ENCODE peak calls at places on chromosomes 7 and 10, in four cellular contexts. T, W, S and V are unnamed samples.

GRCh38 chr10:29957887-29958330 is 101.5 kb downstream of the JCAD start:
- DNase-seq in T (no peak), W (no peak), S (peak), V (no peak)

GRCh38 chr10:93995598-93996271 is 2.0 kb downstream of the PLCE1 start:
- DNase-seq in T (peak), W (no peak), S (no peak), V (no peak)

GRCh38 chr7:27102578-27103442 is at the start of gene HOXA2:
- DNase-seq in T (peak), W (no peak), S (no peak), V (no peak)

GRCh38 chr7:16071246-16071857 is 350.0 kb downstream of the CRPPA start:
- DNase-seq in T (peak), W (no peak), S (no peak), V (peak)

GRCh38 chr10:125204400-125204799 is 44.0 kb upstream of the CTBP2 start:
- DNase-seq in T (no peak), W (no peak), S (no peak), V (no peak)

GRCh38 chr7:5443678-5444077 is 20.0 kb upstream of the TNRC18 start:
- DNase-seq in T (no peak), W (no peak), S (no peak), V (no peak)

GRCh38 chr10:125235093-125236069 is 75.0 kb upstream of the CTBP2 start:
- DNase-seq in T (no peak), W (no peak), S (no peak), V (no peak)

GRCh38 chr10:100912013-100912608 is 652 bp upstream of the SLF2 start:
- DNase-seq in T (peak), W (no peak), S (no peak), V (no peak)

GRCh38 chr10:69498711-69499471 is 47.6 kb downstream of the TSPAN15 start:
- DNase-seq in T (no peak), W (no peak), S (no peak), V (peak)

GRCh38 chr7:100213672-100214071 is 6.1 kb upstream of the PVRIG start:
- DNase-seq in T (no peak), W (no peak), S (no peak), V (no peak)

GRCh38 chr7:75663302-75663907 is 75.3 kb downstream of the HIP1 start:
- DNase-seq in T (no peak), W (no peak), S (no peak), V (peak)

GRCh38 chr7:154833839-154834238 is 169.1 kb downstream of the PAXIP1 start:
- DNase-seq in T (no peak), W (no peak), S (no peak), V (no peak)

GRCh38 chr10:110642204-110642979 is 1.7 kb upstream of the RBM20 start:
- DNase-seq in T (no peak), W (no peak), S (no peak), V (no peak)

GRCh38 chr10:127983701-127984100 is 76.8 kb downstream of the PTPRE start:
- DNase-seq in T (no peak), W (no peak), S (no peak), V (no peak)

GRCh38 chr7:116182023-116182422 is 28.3 kb upstream of the TES start:
- DNase-seq in T (no peak), W (no peak), S (no peak), V (no peak)

GRCh38 chr10:90227259-90227658 is 525.9 kb downstream of the KIF20B start:
- DNase-seq in T (peak), W (no peak), S (no peak), V (no peak)

GRCh38 chr7:102883098-102883860 is 29.5 kb upstream of the LRRC17 start:
- DNase-seq in T (peak), W (no peak), S (no peak), V (no peak)

GRCh38 chr10:70984986-70985719 is 96.8 kb upstream of the PCBD1 start:
- DNase-seq in T (no peak), W (no peak), S (no peak), V (no peak)

GRCh38 chr7:102933763-102934162 is 21.0 kb downstream of the LRRC17 start:
- DNase-seq in T (peak), W (no peak), S (peak), V (no peak)

GRCh38 chr10:2676455-2676854 is 390.9 kb upstream of the PFKP start:
- DNase-seq in T (no peak), W (no peak), S (no peak), V (no peak)

GRCh38 chr10:69629519-69629896 is 539 bp upstream of the FAM241B start:
- DNase-seq in T (no peak), W (no peak), S (no peak), V (no peak)

GRCh38 chr7:1706721-1707613 is 36.9 kb downstream of the ELFN1 start:
- DNase-seq in T (no peak), W (no peak), S (no peak), V (no peak)

GRCh38 chr7:151404216-151405011 is 5.4 kb downstream of the WDR86 start:
- DNase-seq in T (no peak), W (no peak), S (peak), V (no peak)

GRCh38 chr7:97499204-97499603 is 232.7 kb upstream of the TAC1 start:
- DNase-seq in T (no peak), W (no peak), S (no peak), V (no peak)
- TF ChIP-seq CTCF in T (peak), W (no peak), S (peak), V (peak)

DNA sequence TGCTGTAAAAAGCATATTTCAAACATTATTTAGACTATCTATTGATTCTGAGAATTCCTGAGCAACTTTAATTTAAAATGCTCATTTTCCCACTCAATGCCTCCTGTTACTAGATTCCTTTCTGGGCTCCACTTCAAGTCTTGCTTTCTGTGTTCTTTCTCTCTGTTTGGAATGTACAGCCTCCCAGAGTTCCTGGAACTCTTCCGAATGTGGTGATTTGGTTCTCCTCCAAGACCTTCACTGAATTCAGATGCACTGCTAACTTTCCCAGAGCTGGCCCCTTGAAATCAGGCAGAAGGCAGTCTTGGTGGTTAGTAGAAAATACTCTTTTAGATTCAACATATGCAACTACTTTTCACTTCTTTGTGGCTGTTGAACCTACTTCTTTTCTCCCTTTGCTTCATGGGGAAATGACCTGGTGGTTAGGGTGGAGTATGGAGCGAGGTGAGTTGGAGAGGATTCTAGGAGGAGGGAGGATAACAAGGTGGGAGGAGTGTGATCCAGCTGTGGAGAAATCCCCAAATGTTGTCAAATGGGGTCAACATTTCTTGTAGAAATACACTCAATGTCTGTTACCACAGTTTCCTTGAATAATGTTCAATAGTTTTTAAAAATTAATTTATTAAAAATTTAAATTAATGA is 27.9 kb upstream of the CCDC7 start:
- DNase-seq in T (peak), W (no peak), S (peak), V (no peak)
- H3K27ac ChIP-seq in T (peak), W (no peak), S (peak), V (no peak)

GRCh38 chr7:32941996-32942782 is 15.1 kb upstream of the FKBP9 start:
- DNase-seq in T (peak), W (no peak), S (peak), V (peak)
- H3K4me3 ChIP-seq in T (peak), W (peak), S (peak), V (peak)

DNA sequence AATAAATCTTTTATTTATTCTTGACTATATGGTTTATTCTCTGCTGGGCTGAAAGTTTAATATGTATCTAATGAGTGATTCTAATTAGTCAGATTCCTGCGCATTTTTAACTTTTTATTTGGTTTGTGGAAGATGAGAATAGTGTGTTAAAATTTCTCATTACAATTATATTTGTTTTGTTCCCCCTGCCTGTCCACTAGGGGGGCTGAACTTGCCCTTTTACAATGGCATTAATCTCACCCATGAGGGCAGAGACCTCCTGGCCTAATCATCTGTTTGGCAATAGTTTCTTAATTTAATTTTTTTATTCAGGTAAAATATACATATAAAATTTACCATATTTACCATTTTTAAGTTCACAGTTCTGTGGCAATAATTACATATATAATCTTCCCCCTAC is 278.5 kb upstream of the NPY start:
- DNase-seq in T (no peak), W (no peak), S (no peak), V (no peak)
- TF ChIP-seq CTCF in T (no peak), W (no peak), S (no peak), V (no peak)

GRCh38 chr10:83375274-83375673 is 764.0 kb upstream of the GHITM start:
- DNase-seq in T (no peak), W (no peak), S (no peak), V (no peak)

GRCh38 chr10:83374741-83375140 is 764.6 kb upstream of the GHITM start:
- DNase-seq in T (no peak), W (no peak), S (no peak), V (no peak)

GRCh38 chr10:83371696-83372490 is 767.4 kb upstream of the GHITM start:
- DNase-seq in T (no peak), W (no peak), S (no peak), V (no peak)

GRCh38 chr10:83373659-83374058 is 765.6 kb upstream of the GHITM start:
- DNase-seq in T (no peak), W (no peak), S (no peak), V (no peak)

GRCh38 chr10:83372646-83373045 is 766.7 kb upstream of the GHITM start:
- DNase-seq in T (peak), W (no peak), S (no peak), V (no peak)
- H3K27ac ChIP-seq in T (no peak), W (no peak), S (no peak), V (no peak)

GRCh38 chr7:85103962-85104361 is 82.9 kb downstream of the SEMA3D start:
- DNase-seq in T (peak), W (no peak), S (no peak), V (no peak)

GRCh38 chr7:85101347-85101746 is 85.5 kb downstream of the SEMA3D start:
- DNase-seq in T (no peak), W (no peak), S (no peak), V (no peak)

GRCh38 chr7:85102813-85103350 is 84.0 kb downstream of the SEMA3D start:
- DNase-seq in T (peak), W (no peak), S (no peak), V (no peak)

GRCh38 chr7:85104432-85105205 is 82.2 kb downstream of the SEMA3D start:
- DNase-seq in T (peak), W (no peak), S (no peak), V (no peak)

DNA sequence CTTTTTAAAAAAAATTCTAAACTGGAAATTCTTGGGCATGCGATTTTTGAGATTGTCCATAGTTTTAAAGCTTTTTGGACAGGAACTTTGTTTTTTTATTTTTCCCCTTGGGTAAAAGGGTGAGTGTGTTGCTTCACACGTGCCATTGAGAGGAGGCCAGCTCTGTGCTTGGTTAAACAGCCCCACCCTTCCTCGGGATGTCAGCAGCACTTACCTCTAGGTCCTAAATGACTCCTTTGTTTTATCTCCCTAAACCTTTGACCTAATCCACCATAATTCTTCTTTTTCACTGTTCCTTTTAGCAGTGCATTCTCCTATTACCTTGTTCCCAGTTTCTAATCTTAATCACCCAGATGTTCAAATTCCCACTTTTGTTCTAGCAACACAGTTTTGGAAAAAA is 83.5 kb downstream of the SEMA3D start:
- DNase-seq in T (no peak), W (no peak), S (no peak), V (no peak)
- H3K4me3 ChIP-seq in T (no peak), W (no peak), S (no peak), V (no peak)

GRCh38 chr10:44925224-44925623 is 14.1 kb downstream of the TMEM72 start:
- DNase-seq in T (peak), W (no peak), S (no peak), V (no peak)
- TF ChIP-seq CTCF in T (peak), W (no peak), S (no peak), V (no peak)

DNA sequence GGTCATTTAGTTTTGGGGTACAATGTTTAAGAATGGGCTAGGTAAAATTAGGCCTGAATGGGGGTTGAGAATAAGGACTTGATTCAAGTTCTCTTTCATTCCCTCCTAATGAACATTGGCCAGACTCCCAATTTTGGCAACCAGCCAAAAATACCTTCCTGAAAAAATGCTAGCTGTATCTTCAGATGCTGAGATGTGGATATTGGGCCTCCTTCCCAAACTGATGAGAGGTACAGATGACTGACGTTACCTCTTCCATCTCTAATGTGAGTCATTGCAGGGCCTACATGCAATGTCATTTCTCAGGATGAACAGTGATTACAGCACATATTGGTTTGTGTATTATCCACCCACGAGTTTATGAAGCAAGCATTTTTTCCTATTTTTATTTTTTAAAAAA is 151.6 kb downstream of the SND1 start:
- DNase-seq in T (peak), W (no peak), S (no peak), V (no peak)
- H3K27ac ChIP-seq in T (no peak), W (no peak), S (no peak), V (no peak)

GRCh38 chr7:255721-256361 is 34.1 kb upstream of the FOXL3 start:
- DNase-seq in T (no peak), W (no peak), S (no peak), V (no peak)

GRCh38 chr7:254337-255037 is 35.5 kb upstream of the FOXL3 start:
- DNase-seq in T (no peak), W (no peak), S (no peak), V (no peak)

GRCh38 chr7:253491-254336 is 36.3 kb upstream of the FOXL3 start:
- DNase-seq in T (no peak), W (no peak), S (no peak), V (no peak)

GRCh38 chr7:256461-256940 is 33.5 kb upstream of the FOXL3 start:
- DNase-seq in T (no peak), W (no peak), S (no peak), V (peak)

DNA sequence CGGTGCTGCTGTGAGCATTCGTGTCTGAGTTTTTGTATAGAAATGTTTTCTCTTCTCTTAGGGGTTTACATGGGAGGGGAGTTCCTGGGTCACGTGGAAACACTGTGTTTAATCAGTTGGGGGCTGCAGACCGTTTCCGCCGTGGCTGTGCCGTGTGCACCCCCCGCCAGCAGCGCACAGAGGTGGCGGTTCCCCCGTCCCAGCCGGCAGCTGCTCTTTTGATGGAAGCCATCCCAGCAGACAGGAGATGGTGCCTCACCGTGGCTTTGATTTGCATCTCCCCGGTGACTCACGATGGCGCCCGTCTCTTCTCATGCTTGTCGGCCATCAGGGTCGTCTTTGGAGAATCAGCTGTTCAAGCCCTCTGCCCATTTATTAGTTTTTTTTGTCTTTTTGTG is 34.9 kb upstream of the FOXL3 start:
- DNase-seq in T (no peak), W (no peak), S (no peak), V (no peak)
- H3K4me3 ChIP-seq in T (no peak), W (no peak), S (no peak), V (no peak)